ENCODE peak calls at places on chromosome 16, in seven cellular contexts. E is activated naive CD8-positive, alpha-beta T cell treated with anti-CD3 and anti-CD28 coated beads, Interleukin-2, amount 50 U/mL, for 24 hours; U is left lung; V is psoas muscle; P is activated CD4-positive, alpha-beta T cell treated with anti-CD3 and anti-CD28 coated beads for 36 hours; Y is T-cell; F is esophagus mucosa. S is an unnamed sample.

GRCh38 chr16:10983175-10983558 is 38.8 kb downstream of the CLEC16A start:
- ATAC-seq in E (no peak), U (no peak), V (no peak), P (no peak), Y (no peak), F (no peak), S (no peak)

GRCh38 chr16:85328665-85329058 is 216.4 kb upstream of the CIBAR2 start:
- ATAC-seq in E (no peak), U (peak; percentile 4), V (no peak), P (no peak), Y (no peak), F (no peak), S (no peak)

GRCh38 chr16:65098916-65099315 is 22.9 kb downstream of the CDH11 start:
- ATAC-seq in E (no peak), U (no peak), V (no peak), P (no peak), Y (no peak), F (no peak), S (no peak)

GRCh38 chr16:4788489-4788889 is 344 bp upstream of the SEPTIN12 start:
- ATAC-seq in E (no peak), U (peak; percentile 62), V (no peak), P (no peak), Y (no peak), F (no peak), S (no peak)

GRCh38 chr16:67238806-67239470 is 8.3 kb downstream of the FHOD1 start:
- ATAC-seq in E (no peak), U (no peak), V (no peak), P (no peak), Y (no peak), F (no peak), S (no peak)

GRCh38 chr16:67161595-67162058 is 1.9 kb downstream of the FBXL8 start:
- ATAC-seq in E (no peak), U (no peak), V (peak; percentile 40), P (no peak), Y (no peak), F (no peak), S (no peak)

GRCh38 chr16:54102888-54103866 is 183.4 kb downstream of the IRX3 start:
- ATAC-seq in E (no peak), U (no peak), V (no peak), P (no peak), Y (no peak), F (no peak), S (no peak)

GRCh38 chr16:73173396-73173795 is 125.5 kb upstream of the ZFHX3 start:
- ATAC-seq in E (no peak), U (no peak), V (no peak), P (no peak), Y (no peak), F (no peak), S (no peak)

GRCh38 chr16:24834459-24835335 is 11.1 kb upstream of the SLC5A11 start:
- ATAC-seq in E (peak; percentile 63), U (peak; percentile 76), V (no peak), P (peak; percentile 19), Y (no peak), F (peak; percentile 77), S (peak; percentile 78)

GRCh38 chr16:70419384-70420327 is 19.2 kb downstream of the ST3GAL2 start:
- ATAC-seq in E (peak; percentile 25), U (no peak), V (peak; percentile 33), P (peak; percentile 25), Y (peak; percentile 20), F (no peak), S (no peak)

GRCh38 chr16:51419768-51420167 is 268.7 kb upstream of the SALL1 start:
- ATAC-seq in E (no peak), U (no peak), V (no peak), P (no peak), Y (no peak), F (no peak), S (no peak)

GRCh38 chr16:65889533-65889966 is 476.9 kb upstream of the CDH5 start:
- ATAC-seq in E (no peak), U (no peak), V (no peak), P (no peak), Y (no peak), F (peak; percentile 95), S (no peak)

GRCh38 chr16:3609895-3610697 is 1.3 kb downstream of the SLX4 start:
- ATAC-seq in E (no peak), U (no peak), V (no peak), P (no peak), Y (no peak), F (no peak), S (no peak)

GRCh38 chr16:28898266-28898665 is 20.0 kb downstream of the ATP2A1 start:
- ATAC-seq in E (no peak), U (no peak), V (peak; percentile 59), P (no peak), Y (no peak), F (no peak), S (no peak)

GRCh38 chr16:78669994-78670393 is 570.5 kb downstream of the WWOX start:
- ATAC-seq in E (no peak), U (peak; percentile 33), V (peak; percentile 59), P (no peak), Y (no peak), F (no peak), S (no peak)

GRCh38 chr16:79013004-79013403 is 587.5 kb downstream of the MAF start:
- ATAC-seq in E (peak; percentile 33), U (no peak), V (no peak), P (peak; percentile 60), Y (no peak), F (no peak), S (no peak)

GRCh38 chr16:66996324-66996982 is 8.1 kb downstream of the CES4A start:
- ATAC-seq in E (no peak), U (peak; percentile 80), V (peak; percentile 92), P (no peak), Y (no peak), F (no peak), S (no peak)

GRCh38 chr16:48462146-48462740 is 77.0 kb upstream of the SIAH1 start:
- ATAC-seq in E (no peak), U (no peak), V (no peak), P (no peak), Y (no peak), F (peak; percentile 93), S (no peak)

GRCh38 chr16:87831421-87832136 is 37.7 kb downstream of the SLC7A5 start:
- ATAC-seq in E (peak; percentile 2), U (no peak), V (no peak), P (no peak), Y (no peak), F (no peak), S (no peak)

GRCh38 chr16:11742536-11743307 is at the start of gene TXNDC11:
- ATAC-seq in E (peak; percentile 97), U (peak; percentile 96), V (peak; percentile 92), P (peak; percentile 92), Y (peak; percentile 93), F (peak; percentile 99), S (peak; percentile 93)

GRCh38 chr16:50265260-50265659 is 1.1 kb upstream of the ADCY7 start:
- ATAC-seq in E (no peak), U (peak; percentile 17), V (no peak), P (peak; percentile 27), Y (peak; percentile 30), F (peak; percentile 48), S (peak; percentile 56)

GRCh38 chr16:379183-379960 is 2.4 kb downstream of the PGAP6 start:
- ATAC-seq in E (no peak), U (peak; percentile 78), V (no peak), P (no peak), Y (no peak), F (no peak), S (no peak)

GRCh38 chr16:30698816-30699614 is at the start of gene SRCAP:
- ATAC-seq in E (peak; percentile 35), U (peak; percentile 77), V (peak; percentile 77), P (peak; percentile 44), Y (peak; percentile 39), F (peak; percentile 77), S (peak; percentile 52)

GRCh38 chr16:399278-400019 is 2.2 kb upstream of the DECR2 start:
- ATAC-seq in E (no peak), U (no peak), V (no peak), P (no peak), Y (no peak), F (no peak), S (no peak)

GRCh38 chr16:11167581-11167980 is 88.4 kb downstream of the SOCS1 start:
- ATAC-seq in E (no peak), U (no peak), V (no peak), P (no peak), Y (no peak), F (no peak), S (no peak)

S was measured in SK-N-SH treated with all-trans-retinoic acid at 6 μM for 48 hours.